ENCODE peak calls at places on chromosomes 12 and 14, in seven cellular contexts. One of them, this sample, is unnamed.

GRCh38 chr14:105343194-105343593 is 28.6 kb downstream of the PACS2 start:
- DNase-seq in heart left ventricle: no peak
- DNase-seq in HCT116: no peak
- DNase-seq in stomach: no peak
- DNase-seq in A549: no peak
- DNase-seq in right lobe of liver: no peak
- DNase-seq in spleen: no peak
- DNase-seq in this sample: no peak

GRCh38 chr12:113241191-113242017 is 20.1 kb downstream of the TPCN1 start:
- DNase-seq in heart left ventricle: peak
- DNase-seq in HCT116: no peak
- DNase-seq in stomach: peak
- DNase-seq in A549: peak
- DNase-seq in right lobe of liver: no peak
- DNase-seq in spleen: peak
- DNase-seq in this sample: peak

GRCh38 chr14:89243765-89244164 is 173.3 kb downstream of the FOXN3 start:
- DNase-seq in heart left ventricle: no peak
- DNase-seq in HCT116: no peak
- DNase-seq in stomach: no peak
- DNase-seq in A549: no peak
- DNase-seq in right lobe of liver: no peak
- DNase-seq in spleen: no peak
- DNase-seq in this sample: no peak

GRCh38 chr12:685388-685787 is 22.1 kb upstream of the NINJ2 start:
- DNase-seq in heart left ventricle: no peak
- DNase-seq in HCT116: no peak
- DNase-seq in stomach: no peak
- DNase-seq in A549: peak
- DNase-seq in right lobe of liver: no peak
- DNase-seq in spleen: peak
- DNase-seq in this sample: no peak

GRCh38 chr14:35134329-35135123 is 12.2 kb downstream of the PRORP start:
- DNase-seq in heart left ventricle: no peak
- DNase-seq in HCT116: no peak
- DNase-seq in stomach: no peak
- DNase-seq in A549: no peak
- DNase-seq in right lobe of liver: no peak
- DNase-seq in spleen: no peak
- DNase-seq in this sample: no peak

GRCh38 chr12:62971769-62972525 is 37.0 kb upstream of the PPM1H start:
- DNase-seq in heart left ventricle: no peak
- DNase-seq in HCT116: no peak
- DNase-seq in stomach: no peak
- DNase-seq in A549: no peak
- DNase-seq in right lobe of liver: no peak
- DNase-seq in spleen: no peak
- DNase-seq in this sample: no peak

GRCh38 chr14:30330452-30330851 is 228.5 kb upstream of the G2E3 start:
- DNase-seq in heart left ventricle: no peak
- DNase-seq in HCT116: peak
- DNase-seq in stomach: no peak
- DNase-seq in A549: no peak
- DNase-seq in right lobe of liver: no peak
- DNase-seq in spleen: no peak
- DNase-seq in this sample: no peak

GRCh38 chr12:21607701-21608100 is 3.1 kb upstream of the GYS2 start:
- DNase-seq in heart left ventricle: no peak
- DNase-seq in HCT116: peak
- DNase-seq in stomach: no peak
- DNase-seq in A549: peak
- DNase-seq in right lobe of liver: no peak
- DNase-seq in spleen: no peak
- DNase-seq in this sample: no peak

GRCh38 chr12:116727261-116727660 is 10.6 kb downstream of the SPRING1 start:
- DNase-seq in heart left ventricle: no peak
- DNase-seq in HCT116: no peak
- DNase-seq in stomach: no peak
- DNase-seq in A549: no peak
- DNase-seq in right lobe of liver: no peak
- DNase-seq in spleen: no peak
- DNase-seq in this sample: no peak

GRCh38 chr14:90508536-90509254 is 111.9 kb downstream of the CALM1 start:
- DNase-seq in heart left ventricle: peak
- DNase-seq in HCT116: no peak
- DNase-seq in stomach: peak
- DNase-seq in A549: no peak
- DNase-seq in right lobe of liver: no peak
- DNase-seq in spleen: no peak
- DNase-seq in this sample: no peak

GRCh38 chr12:509494-509893 is 49.8 kb downstream of the B4GALNT3 start:
- DNase-seq in heart left ventricle: no peak
- DNase-seq in HCT116: no peak
- DNase-seq in stomach: peak
- DNase-seq in A549: no peak
- DNase-seq in right lobe of liver: no peak
- DNase-seq in spleen: no peak
- DNase-seq in this sample: peak

GRCh38 chr14:69261761-69262331 is 1.9 kb downstream of the GALNT16 start:
- DNase-seq in heart left ventricle: no peak
- DNase-seq in HCT116: no peak
- DNase-seq in stomach: no peak
- DNase-seq in A549: peak
- DNase-seq in right lobe of liver: peak
- DNase-seq in spleen: no peak
- DNase-seq in this sample: peak

GRCh38 chr14:100873083-100873482 is 30.4 kb downstream of the RTL1 start:
- DNase-seq in heart left ventricle: peak
- DNase-seq in HCT116: no peak
- DNase-seq in stomach: no peak
- DNase-seq in A549: no peak
- DNase-seq in right lobe of liver: peak
- DNase-seq in spleen: peak
- DNase-seq in this sample: no peak

GRCh38 chr12:89525002-89525823 is 617 bp upstream of the GALNT4 start:
- DNase-seq in heart left ventricle: peak
- DNase-seq in HCT116: no peak
- DNase-seq in stomach: peak
- DNase-seq in A549: peak
- DNase-seq in right lobe of liver: peak
- DNase-seq in spleen: peak
- DNase-seq in this sample: peak

GRCh38 chr14:100193417-100194357 is 34.2 kb upstream of the DEGS2 start:
- DNase-seq in heart left ventricle: no peak
- DNase-seq in HCT116: no peak
- DNase-seq in stomach: no peak
- DNase-seq in A549: no peak
- DNase-seq in right lobe of liver: no peak
- DNase-seq in spleen: no peak
- DNase-seq in this sample: no peak

GRCh38 chr14:75454963-75455546 is 27.2 kb downstream of the JDP2 start:
- DNase-seq in heart left ventricle: peak
- DNase-seq in HCT116: no peak
- DNase-seq in stomach: peak
- DNase-seq in A549: peak
- DNase-seq in right lobe of liver: no peak
- DNase-seq in spleen: no peak
- DNase-seq in this sample: no peak

GRCh38 chr12:110079477-110080400 is 31.4 kb upstream of the C12orf76 start:
- DNase-seq in heart left ventricle: peak
- DNase-seq in HCT116: no peak
- DNase-seq in stomach: peak
- DNase-seq in A549: peak
- DNase-seq in right lobe of liver: no peak
- DNase-seq in spleen: peak
- DNase-seq in this sample: no peak

GRCh38 chr12:57519758-57520007 is 631 bp downstream of the DDIT3 start:
- DNase-seq in heart left ventricle: no peak
- DNase-seq in HCT116: no peak
- DNase-seq in stomach: no peak
- DNase-seq in A549: no peak
- DNase-seq in right lobe of liver: no peak
- DNase-seq in spleen: no peak
- DNase-seq in this sample: no peak

GRCh38 chr12:52147367-52147972 is 44.3 kb downstream of the KRT80 start:
- DNase-seq in heart left ventricle: peak
- DNase-seq in HCT116: peak
- DNase-seq in stomach: peak
- DNase-seq in A549: peak
- DNase-seq in right lobe of liver: peak
- DNase-seq in spleen: peak
- DNase-seq in this sample: peak

GRCh38 chr12:31989571-31989970 is 30.4 kb downstream of the RESF1 start:
- DNase-seq in heart left ventricle: no peak
- DNase-seq in HCT116: no peak
- DNase-seq in stomach: no peak
- DNase-seq in A549: no peak
- DNase-seq in right lobe of liver: no peak
- DNase-seq in spleen: no peak
- DNase-seq in this sample: no peak

GRCh38 chr12:6554168-6554989 is 1.5 kb downstream of the IFFO1 start:
- DNase-seq in heart left ventricle: peak
- DNase-seq in HCT116: peak
- DNase-seq in stomach: peak
- DNase-seq in A549: peak
- DNase-seq in right lobe of liver: peak
- DNase-seq in spleen: peak
- DNase-seq in this sample: no peak

GRCh38 chr12:110109037-110109836 is 14.9 kb upstream of the IFT81 start:
- DNase-seq in heart left ventricle: peak
- DNase-seq in HCT116: no peak
- DNase-seq in stomach: peak
- DNase-seq in A549: peak
- DNase-seq in right lobe of liver: peak
- DNase-seq in spleen: no peak
- DNase-seq in this sample: peak

GRCh38 chr14:61296151-61296550 is 15.0 kb upstream of the TMEM30B start:
- DNase-seq in heart left ventricle: no peak
- DNase-seq in HCT116: no peak
- DNase-seq in stomach: no peak
- DNase-seq in A549: no peak
- DNase-seq in right lobe of liver: no peak
- DNase-seq in spleen: no peak
- DNase-seq in this sample: no peak
- TF ChIP-seq POLR2A in heart left ventricle: no peak
- TF ChIP-seq POLR2A in HCT116: no peak
- TF ChIP-seq POLR2A in stomach: no peak
- TF ChIP-seq POLR2A in A549: no peak
- TF ChIP-seq POLR2A in right lobe of liver: no peak
- TF ChIP-seq POLR2A in spleen: no peak
- TF ChIP-seq POLR2A in this sample: no peak

GRCh38 chr12:14802961-14803829 is at the start of the genes C12orf60 and WBP11:
- DNase-seq in heart left ventricle: peak
- DNase-seq in HCT116: peak
- DNase-seq in stomach: peak
- DNase-seq in A549: peak
- DNase-seq in right lobe of liver: peak
- DNase-seq in spleen: peak
- DNase-seq in this sample: peak
- TF ChIP-seq POLR2A in heart left ventricle: peak
- TF ChIP-seq POLR2A in HCT116: peak
- TF ChIP-seq POLR2A in stomach: no peak
- TF ChIP-seq POLR2A in A549: peak
- TF ChIP-seq POLR2A in right lobe of liver: peak
- TF ChIP-seq POLR2A in spleen: no peak
- TF ChIP-seq POLR2A in this sample: peak

DNA sequence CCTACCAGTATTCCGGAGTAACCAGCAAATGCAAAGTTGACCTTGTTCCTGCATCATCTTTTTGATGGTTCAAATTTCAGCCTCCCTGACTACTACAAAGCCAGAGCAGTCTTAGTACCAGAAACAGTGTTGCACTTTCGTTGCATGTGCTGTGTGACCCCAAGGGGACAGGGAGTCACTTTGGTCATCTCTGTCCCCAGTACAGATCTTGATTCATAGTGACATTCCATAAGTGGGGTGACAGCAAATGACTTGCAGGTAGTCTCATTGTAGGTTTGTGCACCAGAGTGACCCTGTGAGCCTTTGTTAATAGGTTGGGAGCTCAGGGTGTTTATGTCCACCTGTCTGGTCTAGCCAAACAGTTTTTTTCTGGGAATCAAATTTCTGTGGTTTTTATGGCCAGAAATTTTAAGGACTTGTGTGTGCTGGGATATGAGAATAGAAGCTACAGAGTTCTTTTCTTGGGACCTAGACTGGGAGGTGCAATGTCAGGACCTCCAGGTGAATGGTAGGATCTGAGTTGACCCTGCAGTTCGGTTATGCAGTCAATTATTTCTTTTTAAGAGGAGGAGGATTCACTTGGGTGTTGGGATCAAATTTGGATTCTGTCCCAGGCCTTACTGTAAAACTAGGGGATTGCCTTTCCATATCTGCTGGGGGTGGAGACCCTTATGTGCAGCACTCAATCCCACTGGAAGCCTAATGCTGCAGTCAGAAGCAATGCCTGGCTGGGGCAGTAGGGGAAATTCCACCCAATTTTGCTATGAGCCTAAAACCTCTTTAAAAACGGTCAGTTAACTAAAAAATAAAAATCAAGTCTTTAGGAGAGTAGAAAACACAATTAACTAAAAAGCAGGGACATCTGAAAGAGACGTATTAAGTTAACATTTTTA is 10.1 kb downstream of the EIF5 start:
- DNase-seq in heart left ventricle: no peak
- DNase-seq in HCT116: no peak
- DNase-seq in stomach: no peak
- DNase-seq in A549: no peak
- DNase-seq in right lobe of liver: no peak
- DNase-seq in spleen: no peak
- DNase-seq in this sample: no peak
- TF ChIP-seq POLR2A in heart left ventricle: no peak
- TF ChIP-seq POLR2A in HCT116: no peak
- TF ChIP-seq POLR2A in stomach: no peak
- TF ChIP-seq POLR2A in A549: no peak
- TF ChIP-seq POLR2A in right lobe of liver: no peak
- TF ChIP-seq POLR2A in spleen: no peak
- TF ChIP-seq POLR2A in this sample: no peak

DNA sequence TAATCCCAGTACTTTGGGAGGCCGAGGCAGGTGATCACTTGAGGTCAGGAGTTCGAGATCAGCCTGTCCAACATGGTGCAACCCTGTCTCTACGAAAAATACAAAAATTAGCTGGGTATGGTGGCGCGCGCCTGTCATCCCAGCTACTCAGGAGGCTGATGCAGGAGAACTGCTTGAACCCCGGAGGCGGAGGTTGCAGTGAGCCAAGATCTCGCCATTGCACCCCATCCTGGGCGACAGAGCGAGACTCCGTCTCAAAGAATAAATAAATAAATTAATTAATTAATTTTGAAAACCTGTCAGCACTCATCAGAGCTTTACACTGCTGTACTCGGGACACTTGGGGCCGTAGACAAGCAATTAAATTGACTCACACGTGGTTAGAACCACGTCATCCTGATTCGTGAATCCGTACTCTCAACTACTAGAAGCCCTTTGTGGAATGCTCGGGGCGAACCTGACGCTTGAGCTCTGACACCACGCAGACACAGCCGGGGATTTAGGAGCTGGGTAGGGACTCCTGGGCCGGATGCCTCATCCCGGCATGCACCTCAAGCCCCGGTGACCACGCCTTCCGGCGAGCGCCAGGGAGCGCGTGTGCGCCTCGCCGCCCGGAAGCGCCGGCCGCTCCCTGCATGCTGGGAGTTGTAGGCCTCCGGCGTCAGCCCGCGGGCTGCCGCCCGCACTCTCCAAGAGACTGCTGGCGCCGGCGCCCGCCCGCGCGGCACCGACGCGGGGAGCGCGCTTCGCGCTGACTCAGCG is at the start of gene XPOT:
- DNase-seq in heart left ventricle: peak
- DNase-seq in HCT116: peak
- DNase-seq in stomach: peak
- DNase-seq in A549: peak
- DNase-seq in right lobe of liver: peak
- DNase-seq in spleen: peak
- DNase-seq in this sample: peak
- TF ChIP-seq POLR2A in heart left ventricle: peak
- TF ChIP-seq POLR2A in HCT116: peak
- TF ChIP-seq POLR2A in stomach: no peak
- TF ChIP-seq POLR2A in A549: peak
- TF ChIP-seq POLR2A in right lobe of liver: peak
- TF ChIP-seq POLR2A in spleen: no peak
- TF ChIP-seq POLR2A in this sample: peak